ENCODE peak calls at places on chromosomes 5 and 9, in six cellular contexts. J is heart left ventricle, O is trophoblast cell, W is small intestine, M is tibial artery, D is heart right ventricle. I is an unnamed sample.

GRCh38 chr9:113446323-113446740 is 17.2 kb upstream of the RGS3 start:
- DNase-seq in J (no peak), O (no peak), W (peak; percentile 66), M (no peak), D (no peak), I (no peak)

GRCh38 chr5:96384353-96384752 is 48.7 kb downstream of the PCSK1 start:
- DNase-seq in J (peak; percentile 82), O (no peak), W (no peak), M (peak; percentile 59), D (peak; percentile 77), I (peak; percentile 76)

GRCh38 chr5:78600656-78601452 is 47.7 kb downstream of the LHFPL2 start:
- DNase-seq in J (no peak), O (no peak), W (no peak), M (no peak), D (no peak), I (no peak)

GRCh38 chr5:135328128-135328687 is 70.8 kb downstream of the MACROH2A1 start:
- DNase-seq in J (no peak), O (no peak), W (no peak), M (no peak), D (no peak), I (no peak)

GRCh38 chr9:113909421-113909820 is 33.3 kb downstream of the ZNF618 start:
- DNase-seq in J (no peak), O (no peak), W (no peak), M (no peak), D (no peak), I (no peak)

GRCh38 chr9:129012343-129012742 is 15.8 kb downstream of the SH3GLB2 start:
- DNase-seq in J (no peak), O (no peak), W (no peak), M (no peak), D (no peak), I (no peak)

GRCh38 chr9:111036946-111037743 is 1.1 kb downstream of the LPAR1 start:
- DNase-seq in J (no peak), O (no peak), W (peak; percentile 39), M (peak; percentile 25), D (no peak), I (no peak)

GRCh38 chr5:120882042-120882775 is 418.1 kb downstream of the PRR16 start:
- DNase-seq in J (no peak), O (no peak), W (no peak), M (no peak), D (no peak), I (no peak)

GRCh38 chr9:34547960-34548603 is 25.3 kb upstream of the ENHO start:
- DNase-seq in J (peak; percentile 80), O (peak; percentile 24), W (peak; percentile 53), M (peak; percentile 72), D (peak; percentile 69), I (no peak)

GRCh38 chr9:128361981-128362646 is 9.1 kb upstream of the URM1 start:
- DNase-seq in J (peak; percentile 89), O (peak; percentile 77), W (peak; percentile 83), M (peak; percentile 89), D (peak; percentile 85), I (no peak)

GRCh38 chr5:31698667-31699066 is 59.7 kb downstream of the PDZD2 start:
- DNase-seq in J (no peak), O (no peak), W (no peak), M (no peak), D (no peak), I (peak; percentile 37)

GRCh38 chr5:95725937-95726810 is 5.0 kb upstream of the RHOBTB3 start:
- DNase-seq in J (no peak), O (no peak), W (no peak), M (no peak), D (no peak), I (no peak)

GRCh38 chr9:129182625-129183494 is 4.8 kb upstream of the IER5L start:
- DNase-seq in J (peak; percentile 53), O (peak; percentile 26), W (peak; percentile 54), M (no peak), D (peak; percentile 33), I (no peak)

GRCh38 chr9:882416-882931 is 41.0 kb downstream of the DMRT1 start:
- DNase-seq in J (no peak), O (no peak), W (no peak), M (no peak), D (no peak), I (no peak)

GRCh38 chr9:121268598-121269029 is 652 bp downstream of the GSN start:
- DNase-seq in J (no peak), O (no peak), W (peak; percentile 39), M (no peak), D (no peak), I (peak; percentile 44)

GRCh38 chr5:61758711-61759110 is 426.7 kb downstream of the ZSWIM6 start:
- DNase-seq in J (no peak), O (no peak), W (peak; percentile 2), M (no peak), D (no peak), I (no peak)

GRCh38 chr9:89807682-89808075 is 202.9 kb downstream of the GADD45G start:
- DNase-seq in J (no peak), O (no peak), W (no peak), M (no peak), D (no peak), I (no peak)

GRCh38 chr5:177086918-177087706 is 397 bp downstream of the FGFR4 start:
- DNase-seq in J (no peak), O (no peak), W (peak; percentile 93), M (no peak), D (no peak), I (no peak)

GRCh38 chr5:65861830-65862241 is 64.5 kb upstream of the ERBIN start:
- DNase-seq in J (no peak), O (peak; percentile 74), W (no peak), M (no peak), D (no peak), I (peak; percentile 96)

GRCh38 chr5:88786217-88786560 is 96.8 kb downstream of the MEF2C start:
- DNase-seq in J (no peak), O (peak; percentile 24), W (no peak), M (no peak), D (no peak), I (peak; percentile 59)

GRCh38 chr5:118533166-118533565 is 455.2 kb downstream of the DTWD2 start:
- DNase-seq in J (no peak), O (no peak), W (no peak), M (no peak), D (no peak), I (no peak)

GRCh38 chr5:56377573-56377972 is 144.4 kb upstream of the ANKRD55 start:
- DNase-seq in J (no peak), O (no peak), W (no peak), M (no peak), D (no peak), I (no peak)

GRCh38 chr9:10045598-10045997 is 567.2 kb downstream of the PTPRD start:
- DNase-seq in J (no peak), O (no peak), W (no peak), M (no peak), D (no peak), I (no peak)

GRCh38 chr5:41883940-41884339 is 13.7 kb upstream of the OXCT1 start:
- DNase-seq in J (no peak), O (no peak), W (no peak), M (no peak), D (no peak), I (no peak)

GRCh38 chr9:137139468-137140150 is 655 bp downstream of the GRIN1 start:
- DNase-seq in J (no peak), O (no peak), W (no peak), M (no peak), D (no peak), I (no peak)

GRCh38 chr9:137138701-137139467 is at the start of gene GRIN1:
- DNase-seq in J (no peak), O (no peak), W (no peak), M (no peak), D (no peak), I (no peak)

GRCh38 chr9:137136926-137137607 is 1.9 kb upstream of the GRIN1 start:
- DNase-seq in J (no peak), O (no peak), W (no peak), M (no peak), D (no peak), I (no peak)

GRCh38 chr9:137136261-137136925 is 2.6 kb upstream of the GRIN1 start:
- DNase-seq in J (no peak), O (no peak), W (no peak), M (no peak), D (no peak), I (no peak)

DNA sequence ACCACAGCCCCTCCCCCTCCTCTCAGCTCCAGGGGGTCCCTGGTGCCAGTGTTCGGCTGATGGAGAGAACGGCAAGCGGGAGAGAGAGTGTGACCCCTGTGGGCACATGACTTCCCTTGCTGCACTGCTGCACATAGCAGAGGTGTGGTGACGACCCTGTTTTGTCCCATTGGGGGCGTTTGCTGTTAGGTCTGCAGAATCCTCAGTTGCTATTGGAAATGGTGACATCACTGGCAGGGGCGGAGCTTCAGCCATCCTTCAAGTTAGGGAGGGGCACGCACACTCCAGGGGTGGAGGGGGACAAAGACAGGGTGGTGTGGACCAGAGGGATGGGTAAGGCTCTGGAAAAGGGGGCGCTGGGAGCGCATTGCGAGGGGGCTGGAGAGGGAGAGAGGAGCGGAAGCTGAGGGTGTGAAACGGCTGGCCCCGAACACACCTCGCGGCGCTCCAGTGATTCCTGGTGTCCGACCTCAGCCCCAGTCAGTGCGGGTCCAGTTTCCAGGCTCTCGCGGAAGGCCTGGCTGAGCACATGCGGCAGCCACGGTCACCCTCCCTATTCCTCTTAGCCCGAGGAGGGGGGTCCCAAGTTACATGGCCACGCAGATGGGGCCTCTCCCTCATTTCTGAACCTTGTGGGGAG is 776 bp upstream of the GRIN1 start:
- DNase-seq in J (no peak), O (no peak), W (no peak), M (no peak), D (no peak), I (no peak)
- H3K4me3 ChIP-seq in J (no peak overlapping the region), O (no peak overlapping the region), W (no peak overlapping the region), M (no peak overlapping the region), D (no peak overlapping the region), I (no peak overlapping the region)

GRCh38 chr9:71822455-71822854 is 54.1 kb upstream of the CEMIP2 start:
- DNase-seq in J (no peak), O (no peak), W (no peak), M (no peak), D (no peak), I (no peak)

GRCh38 chr9:71824242-71824641 is 55.9 kb upstream of the CEMIP2 start:
- DNase-seq in J (no peak), O (no peak), W (no peak), M (no peak), D (no peak), I (no peak)

GRCh38 chr9:71820516-71820915 is 52.2 kb upstream of the CEMIP2 start:
- DNase-seq in J (no peak), O (no peak), W (no peak), M (no peak), D (no peak), I (no peak)

GRCh38 chr9:71826289-71826688 is 58.0 kb upstream of the CEMIP2 start:
- DNase-seq in J (no peak), O (no peak), W (no peak), M (no peak), D (no peak), I (no peak)

GRCh38 chr9:71822935-71823334 is 54.6 kb upstream of the CEMIP2 start:
- DNase-seq in J (no peak), O (no peak), W (no peak), M (no peak), D (no peak), I (no peak)
- H3K4me3 ChIP-seq in J (no peak overlapping the region), O (no peak overlapping the region), W (no peak overlapping the region), M (no peak overlapping the region), D (no peak overlapping the region), I (no peak overlapping the region)

GRCh38 chr9:2181794-2182193 is 166.6 kb downstream of the SMARCA2 start:
- DNase-seq in J (no peak), O (no peak), W (peak; percentile 29), M (no peak), D (no peak), I (no peak)
- H3K4me3 ChIP-seq in J (no peak overlapping the region), O (no peak overlapping the region), W (no peak overlapping the region), M (no peak overlapping the region), D (no peak overlapping the region), I (no peak overlapping the region)

GRCh38 chr9:82560457-82560904 is 502.5 kb downstream of the RASEF start:
- DNase-seq in J (no peak), O (no peak), W (peak; percentile 6), M (no peak), D (no peak), I (no peak)
- H3K4me3 ChIP-seq in J (no peak overlapping the region), O (no peak overlapping the region), W (no peak overlapping the region), M (no peak overlapping the region), D (no peak overlapping the region), I (no peak overlapping the region)

I was measured in PC-9.